ENCODE peak calls at places on chromosomes 12 and 14, in four cellular contexts. J is IMR-90, R is ovary, H is colonic mucosa. K is an unnamed sample. For H3K27me3 and H3K9me3, the result is how much of the 10 kb centered on the place peaks cover.

GRCh38 chr12:6282453-6282840 is 28.0 kb upstream of the PLEKHG6 start:
- DNase-seq in J (no peak), H (no peak), R (no peak), K (no peak)

GRCh38 chr14:65412881-65413738 is 580 bp downstream of the FUT8 start:
- DNase-seq in J (peak), R (no peak), H (peak), K (peak)

GRCh38 chr12:75754698-75755097 is 243.3 kb upstream of the KRR1 start:
- DNase-seq in R (no peak), H (no peak), J (peak), K (no peak)

GRCh38 chr14:98963610-98964009 is 308.4 kb downstream of the BCL11B start:
- DNase-seq in R (no peak), H (no peak), J (no peak), K (no peak)

GRCh38 chr12:12792421-12792820 is 7.0 kb downstream of the APOLD1 start:
- DNase-seq in R (peak), J (no peak), H (no peak), K (no peak)

GRCh38 chr12:116278667-116279066 is 1.2 kb upstream of the MED13L start:
- DNase-seq in R (no peak), J (no peak), H (no peak), K (no peak)

GRCh38 chr12:45762185-45763110 is 32.9 kb downstream of the ARID2 start:
- DNase-seq in H (no peak), R (no peak), J (peak), K (no peak)

GRCh38 chr14:77148510-77149231 is 7.1 kb upstream of the ZDHHC22 start:
- DNase-seq in J (no peak), H (no peak), R (no peak), K (no peak)

GRCh38 chr14:22549304-22549962 is 39.6 kb downstream of the DAD1 start:
- DNase-seq in H (no peak), R (no peak), J (no peak), K (no peak)

GRCh38 chr14:100309028-100309718 is 2.9 kb upstream of the SLC25A29 start:
- DNase-seq in H (no peak), J (no peak), R (no peak), K (no peak)

GRCh38 chr14:100306256-100306505 is at the start of gene SLC25A29:
- DNase-seq in J (no peak), H (no peak), R (no peak), K (no peak)

GRCh38 chr14:100306506-100307214 is 416 bp upstream of the SLC25A29 start:
- DNase-seq in H (peak), R (peak), J (peak), K (peak)

GRCh38 chr14:100307215-100308111 is 1.2 kb upstream of the SLC25A29 start:
- DNase-seq in R (peak), H (peak), J (peak), K (no peak)

GRCh38 chr14:100308112-100308792 is 2.0 kb upstream of the SLC25A29 start:
- DNase-seq in H (no peak), R (no peak), J (no peak), K (no peak)
- H3K4me3 ChIP-seq in H (no peak), R (no peak), J (no peak), K (no peak)

GRCh38 chr14:92953526-92953925 is 30.6 kb downstream of the CHGA start:
- DNase-seq in R (no peak), H (no peak), J (no peak), K (no peak)
- H3K27me3 ChIP-seq in R (under half), H (under half), J (under half), K (under half)

GRCh38 chr14:26363689-26364088 is 234.1 kb downstream of the NOVA1 start:
- DNase-seq in H (no peak), R (no peak), J (no peak), K (no peak)
- H3K9me3 ChIP-seq in H (under half), R (under half), J (under half), K (under half)

GRCh38 chr12:20477691-20478090 is 109.4 kb downstream of the PDE3A start:
- DNase-seq in R (no peak), H (no peak), J (peak), K (no peak)
- H3K4me3 ChIP-seq in R (no peak), H (no peak), J (no peak), K (no peak)

DNA sequence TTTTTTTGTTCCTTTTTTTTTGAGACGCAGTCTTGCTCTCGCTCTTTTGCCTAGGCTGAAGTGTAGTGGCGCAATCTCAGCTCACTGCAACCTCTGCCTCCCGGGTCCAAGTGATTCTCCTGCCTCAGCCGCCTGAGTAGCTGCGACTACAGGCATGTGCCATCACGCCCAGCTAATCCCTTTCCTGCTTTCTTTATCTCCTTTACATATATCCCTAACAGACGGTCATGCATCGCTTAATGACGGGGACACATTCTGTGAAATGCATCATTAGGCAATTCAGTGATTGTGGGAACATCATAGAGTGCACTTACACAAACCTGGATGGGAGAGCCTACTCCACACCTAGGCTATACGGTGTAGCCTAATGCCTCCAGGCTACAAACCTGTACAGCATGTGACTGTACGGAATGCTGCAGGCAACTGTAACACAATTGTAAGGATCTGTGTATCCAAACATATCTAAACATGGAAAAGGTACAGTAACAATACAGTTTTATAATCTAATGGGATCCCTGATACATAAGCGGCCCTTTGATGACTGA is 32.8 kb downstream of the NOS1 start:
- DNase-seq in H (no peak), J (no peak), R (no peak), K (no peak)
- H3K27me3 ChIP-seq in H (under half), J (under half), R (under half), K (under half)

DNA sequence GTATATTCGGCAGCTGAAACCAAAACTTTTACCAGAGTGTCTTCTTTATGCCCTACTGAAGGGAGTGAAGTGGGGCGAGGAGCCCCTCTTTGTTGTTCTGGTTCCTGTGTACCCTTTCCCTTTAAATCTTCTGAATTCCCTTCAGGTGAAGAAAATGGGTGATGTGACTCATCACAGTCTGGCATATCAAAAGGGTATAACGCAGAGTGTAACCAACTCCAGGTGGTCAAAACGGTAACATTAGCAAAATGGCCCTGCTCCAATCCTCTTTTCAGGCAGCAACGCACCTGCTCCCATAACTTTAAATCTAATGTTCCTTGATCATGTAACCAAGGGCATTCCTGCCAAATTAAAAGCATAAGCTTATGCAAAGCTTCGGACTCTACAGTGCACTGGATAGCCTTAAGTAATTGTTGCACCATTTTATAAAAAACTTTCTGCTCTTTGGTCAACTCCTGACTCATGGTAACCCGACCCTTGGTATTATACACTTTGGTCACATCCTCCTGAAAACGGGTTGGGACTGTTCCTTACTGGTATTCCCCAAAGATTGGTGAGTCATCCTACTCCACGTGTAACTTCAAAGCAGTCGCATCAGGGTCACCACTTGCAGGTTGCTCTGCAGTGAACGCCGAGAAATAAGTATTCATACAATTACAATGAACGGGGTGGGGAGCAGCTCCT is 83.1 kb downstream of the KCNMB4 start:
- DNase-seq in J (peak), R (no peak), H (no peak), K (no peak)
- H3K9me3 ChIP-seq in J (under half), R (under half), H (under half), K (under half)

GRCh38 chr12:113664224-113664681 is 192.6 kb upstream of the LHX5 start:
- DNase-seq in J (no peak), H (no peak), R (no peak), K (no peak)

GRCh38 chr12:113660941-113661340 is 189.3 kb upstream of the LHX5 start:
- DNase-seq in J (no peak), H (no peak), R (no peak), K (no peak)

GRCh38 chr12:113666223-113666622 is 194.6 kb upstream of the LHX5 start:
- DNase-seq in J (no peak), R (no peak), H (no peak), K (no peak)

GRCh38 chr12:113665457-113665856 is 193.8 kb upstream of the LHX5 start:
- DNase-seq in J (no peak), R (no peak), H (no peak), K (no peak)

DNA sequence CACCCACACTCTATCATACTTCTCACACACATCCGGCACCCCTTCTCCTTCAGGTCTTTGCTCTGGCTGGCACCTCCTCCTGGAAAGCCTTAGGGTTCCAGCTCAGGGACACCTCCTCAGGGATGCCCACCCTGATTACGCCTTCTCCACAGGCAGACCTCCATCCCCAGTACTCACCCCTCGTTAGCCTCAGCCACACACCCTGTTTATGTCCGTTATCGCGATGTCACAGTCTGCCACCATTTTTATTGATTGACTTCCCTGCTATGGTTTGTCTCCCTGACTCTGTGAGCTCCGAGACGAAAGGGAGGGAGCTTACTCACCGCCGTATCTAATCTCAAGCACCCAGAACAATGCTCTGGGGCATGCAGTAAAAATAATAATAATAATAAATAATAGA is 191.7 kb upstream of the LHX5 start:
- DNase-seq in H (no peak), R (no peak), J (no peak), K (no peak)
- H3K4me3 ChIP-seq in H (no peak), R (no peak), J (no peak), K (no peak)

DNA sequence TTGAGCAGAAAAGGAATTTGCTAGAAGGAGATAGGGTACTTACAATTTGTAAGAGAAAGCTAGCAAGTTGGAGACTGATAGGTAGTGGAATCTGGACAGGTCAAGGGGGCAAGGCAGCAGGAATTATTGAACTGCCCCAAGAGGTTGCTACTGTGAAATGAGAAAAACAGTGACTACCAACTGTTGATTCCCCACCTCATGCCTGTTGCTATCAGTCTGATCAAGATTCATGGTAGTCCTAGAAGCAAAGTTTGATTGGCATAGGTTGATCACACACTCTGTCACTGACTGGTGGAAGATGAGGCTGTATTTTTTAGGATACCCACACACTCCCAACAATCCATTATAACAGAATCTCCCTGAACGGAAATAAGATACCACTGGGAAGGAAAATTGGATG is 89.4 kb upstream of the IGF1 start:
- DNase-seq in J (no peak), H (no peak), R (no peak), K (no peak)
- H3K27me3 ChIP-seq in J (under half), H (under half), R (under half), K (under half)

DNA sequence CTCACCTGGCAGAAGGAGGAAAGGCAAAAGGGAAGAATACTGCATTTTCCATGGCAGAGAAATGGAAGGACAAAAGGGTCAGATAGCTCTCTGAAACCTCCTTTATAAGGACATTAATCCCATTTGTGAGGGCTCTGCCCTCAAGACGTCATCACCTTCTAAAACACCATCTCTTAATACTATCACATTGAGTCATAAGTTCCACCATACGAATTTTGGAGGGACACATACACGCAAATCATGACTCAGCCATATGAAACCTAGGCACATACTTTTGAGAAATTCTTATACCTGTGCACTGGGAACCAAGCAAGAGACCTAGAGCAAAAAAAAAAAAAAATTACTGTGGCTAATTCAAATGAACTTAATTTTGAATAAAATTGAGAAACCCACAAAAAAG is 1669.2 kb upstream of the FLRT2 start:
- DNase-seq in J (peak), R (no peak), H (no peak), K (no peak)
- H3K9me3 ChIP-seq in J (under half), R (under half), H (under half), K (under half)

GRCh38 chr14:73783107-73783727 is 68.4 kb upstream of the PTGR2 start:
- DNase-seq in H (no peak), J (no peak), R (no peak), K (no peak)
- H3K4me3 ChIP-seq in H (no peak), J (no peak), R (no peak), K (no peak)